ENCODE peak calls at places on chromosome 7, in seven cellular contexts. E is dermis blood vessel endothelial cell, R is NCI-H510A, K is HFFc6, V is T-helper 9 cell, I is non-pigmented ciliary epithelial cell, Z is astrocyte. P is an unnamed sample.

GRCh38 chr7:66110861-66111260 is 3.8 kb upstream of the CRCP start:
- DNase-seq in I (peak), R (no peak), E (peak), V (no peak), Z (peak), K (peak), P (no peak)

GRCh38 chr7:68955656-68956055 is 642.6 kb upstream of the AUTS2 start:
- DNase-seq in V (no peak), I (no peak), R (no peak), E (no peak), K (no peak), Z (no peak), P (no peak)

GRCh38 chr7:95917622-95918021 is 145.3 kb downstream of the DYNC1I1 start:
- DNase-seq in K (no peak), R (no peak), V (no peak), Z (no peak), E (no peak), I (no peak), P (no peak)

GRCh38 chr7:30143748-30144251 is 9.0 kb downstream of the MTURN start:
- DNase-seq in Z (peak), E (peak), R (peak), K (peak), I (no peak), V (no peak), P (no peak)

GRCh38 chr7:94632338-94633024 is 23.5 kb downstream of the SGCE start:
- DNase-seq in K (peak), Z (peak), V (no peak), R (no peak), E (peak), I (peak), P (no peak)

GRCh38 chr7:69832356-69832755 is 234.1 kb downstream of the AUTS2 start:
- DNase-seq in Z (no peak), K (no peak), V (no peak), E (no peak), I (no peak), R (no peak), P (no peak)

GRCh38 chr7:91912500-91912899 is 28.2 kb upstream of the AKAP9 start:
- DNase-seq in E (no peak), K (peak), R (no peak), I (no peak), V (no peak), Z (peak), P (no peak)

GRCh38 chr7:138008588-138009349 is 6.9 kb upstream of the CREB3L2 start:
- DNase-seq in Z (no peak), K (peak), V (no peak), R (no peak), E (peak), I (no peak), P (no peak)

GRCh38 chr7:92767427-92767826 is 68.9 kb downstream of the CDK6 start:
- DNase-seq in E (no peak), I (no peak), V (no peak), Z (peak), R (no peak), K (peak), P (no peak)

GRCh38 chr7:18508441-18509427 is 13.2 kb downstream of the HDAC9 start:
- DNase-seq in V (no peak), K (peak), E (peak), R (no peak), Z (peak), I (peak), P (no peak)

GRCh38 chr7:46747869-46748576 is 827.0 kb upstream of the IGFBP3 start:
- DNase-seq in K (no peak), E (no peak), V (no peak), R (no peak), Z (peak), I (no peak), P (no peak)

GRCh38 chr7:121406866-121407439 is 10.8 kb upstream of the FAM3C start:
- DNase-seq in V (no peak), Z (no peak), R (no peak), E (no peak), K (no peak), I (no peak), P (no peak)

GRCh38 chr7:7103343-7104313 is 78.7 kb upstream of the C1GALT1 start:
- DNase-seq in Z (peak), R (peak), E (peak), V (no peak), I (peak), K (peak), P (no peak)

GRCh38 chr7:111953611-111954010 is 252.6 kb downstream of the DOCK4 start:
- DNase-seq in V (no peak), E (peak), K (peak), I (no peak), Z (no peak), R (no peak), P (no peak)

GRCh38 chr7:127976056-127976455 is 55.2 kb downstream of the LRRC4 start:
- DNase-seq in R (no peak), V (no peak), E (peak), K (no peak), I (no peak), Z (peak), P (no peak)

GRCh38 chr7:136654406-136654805 is 214.0 kb upstream of the CHRM2 start:
- DNase-seq in I (no peak), V (no peak), Z (no peak), K (no peak), E (no peak), R (no peak), P (no peak)

GRCh38 chr7:32890553-32891045 is 961 bp downstream of the KBTBD2 start:
- DNase-seq in E (peak), I (no peak), Z (peak), V (peak), R (no peak), K (peak), P (no peak)

GRCh38 chr7:20172736-20173334 is 44.3 kb downstream of the MACC1 start:
- DNase-seq in V (no peak), Z (peak), K (peak), R (no peak), I (peak), E (peak), P (peak)

GRCh38 chr7:150388709-150389531 is 9.8 kb downstream of the ZNF775 start:
- DNase-seq in I (no peak), E (peak), V (no peak), R (peak), K (no peak), Z (peak), P (peak)

GRCh38 chr7:48168159-48168558 is 3.1 kb upstream of the ABCA13 start:
- DNase-seq in K (peak), I (peak), E (peak), Z (peak), R (no peak), V (no peak), P (no peak)

GRCh38 chr7:107125475-107125874 is 43.3 kb upstream of the HBP1 start:
- DNase-seq in I (no peak), K (no peak), E (no peak), V (no peak), Z (no peak), R (peak), P (no peak)

GRCh38 chr7:45865594-45866410 is 7.1 kb downstream of the CCDC201 start:
- DNase-seq in Z (no peak), E (no peak), K (peak), R (no peak), I (no peak), V (no peak), P (no peak)

GRCh38 chr7:7732566-7733290 is 14.3 kb upstream of the RPA3 start:
- DNase-seq in Z (peak), I (peak), R (no peak), K (peak), E (peak), V (no peak), P (no peak)

GRCh38 chr7:2732388-2732787 is 44.4 kb downstream of the AMZ1 start:
- DNase-seq in I (no peak), Z (no peak), K (no peak), V (no peak), E (no peak), R (no peak), P (no peak)

GRCh38 chr7:88357794-88358533 is 51.3 kb upstream of the STEAP4 start:
- DNase-seq in E (peak), K (no peak), Z (no peak), I (no peak), V (no peak), R (no peak), P (no peak)

GRCh38 chr7:134366481-134366880 is 49.8 kb upstream of the SLC35B4 start:
- DNase-seq in R (no peak), V (no peak), K (no peak), Z (no peak), I (no peak), E (no peak), P (no peak)

GRCh38 chr7:11298220-11298619 is 324.5 kb downstream of the PHF14 start:
- DNase-seq in Z (no peak), V (no peak), E (no peak), K (no peak), I (no peak), R (no peak), P (no peak)

GRCh38 chr7:77439572-77439971 is 23.4 kb upstream of the GSAP start:
- DNase-seq in Z (no peak), R (peak), V (no peak), E (peak), I (no peak), K (no peak), P (no peak)

GRCh38 chr7:7156663-7157062 is 25.7 kb upstream of the C1GALT1 start:
- DNase-seq in E (no peak), R (no peak), K (no peak), I (no peak), Z (no peak), V (no peak), P (no peak)

GRCh38 chr7:141342664-141343400 is 208.4 kb upstream of the AGK start:
- DNase-seq in V (no peak), I (no peak), K (no peak), Z (no peak), R (no peak), E (no peak), P (no peak)

GRCh38 chr7:83427929-83428328 is 221.0 kb downstream of the SEMA3E start:
- DNase-seq in R (no peak), Z (peak), E (no peak), I (no peak), K (no peak), V (no peak), P (no peak)

GRCh38 chr7:99106869-99107268 is 37.0 kb downstream of the SMURF1 start:
- DNase-seq in I (no peak), E (peak), R (no peak), V (no peak), Z (peak), K (no peak), P (no peak)

GRCh38 chr7:39413866-39414668 is 152.1 kb upstream of the YAE1 start:
- DNase-seq in V (no peak), K (no peak), R (no peak), Z (peak), E (peak), I (no peak), P (peak)

GRCh38 chr7:100348805-100349204 is 9.1 kb upstream of the PILRB start:
- DNase-seq in E (no peak), V (no peak), Z (no peak), I (no peak), K (no peak), R (no peak), P (no peak)

GRCh38 chr7:45922810-45923209 is 1.7 kb upstream of the IGFBP3 start:
- DNase-seq in Z (peak), R (no peak), V (no peak), I (no peak), K (no peak), E (peak), P (no peak)

GRCh38 chr7:82760831-82761230 is 317.3 kb upstream of the CACNA2D1 start:
- DNase-seq in I (peak), E (no peak), V (no peak), Z (peak), R (no peak), K (no peak), P (no peak)

GRCh38 chr7:102291056-102291915 is 4.6 kb downstream of the SH2B2 start:
- DNase-seq in R (no peak), E (no peak), V (peak), Z (no peak), I (no peak), K (no peak), P (no peak)

P was measured in sciatic nerve.